ENCODE peak calls at places on chromosome 13, in ten cellular contexts. One of them, this sample, is unnamed.

GRCh38 chr13:59774511-59774911 is 389.2 kb downstream of the DIAPH3 start:
- DNase-seq in AG09309: peak; percentile 17
- DNase-seq in AG09319: peak; percentile 38
- DNase-seq in stimulated activated CD8-positive, alpha-beta memory T cell treated with anti-CD3 and anti-CD28 coated beads, Interleukin-7, amount 100 ng/mL, for 1 hour: no peak
- DNase-seq in stimulated activated CD4-positive, alpha-beta T cell treated with anti-CD3 and anti-CD28 coated beads, Interleukin-2, amount 100 ng/mL, for 24 hours: no peak
- DNase-seq in psoas muscle: no peak
- DNase-seq in NCI-H1092: no peak
- DNase-seq in ovary: no peak
- DNase-seq in activated CD4-positive, alpha-beta T cell treated with anti-CD3 and anti-CD28 coated beads for 48 hours: no peak
- DNase-seq in SK-N-SH: no peak
- DNase-seq in this sample: peak; percentile 41

GRCh38 chr13:22189176-22190048 is 518.5 kb downstream of the FGF9 start:
- DNase-seq in AG09319: no peak
- DNase-seq in activated CD4-positive, alpha-beta T cell treated with anti-CD3 and anti-CD28 coated beads for 48 hours: no peak
- DNase-seq in stimulated activated CD4-positive, alpha-beta T cell treated with anti-CD3 and anti-CD28 coated beads, Interleukin-2, amount 100 ng/mL, for 24 hours: no peak
- DNase-seq in ovary: no peak
- DNase-seq in SK-N-SH: no peak
- DNase-seq in AG09309: no peak
- DNase-seq in psoas muscle: no peak
- DNase-seq in NCI-H1092: no peak
- DNase-seq in stimulated activated CD8-positive, alpha-beta memory T cell treated with anti-CD3 and anti-CD28 coated beads, Interleukin-7, amount 100 ng/mL, for 1 hour: no peak
- DNase-seq in this sample: no peak

GRCh38 chr13:84645196-84646071 is 763.2 kb upstream of the SLITRK1 start:
- DNase-seq in NCI-H1092: no peak
- DNase-seq in ovary: no peak
- DNase-seq in stimulated activated CD4-positive, alpha-beta T cell treated with anti-CD3 and anti-CD28 coated beads, Interleukin-2, amount 100 ng/mL, for 24 hours: no peak
- DNase-seq in psoas muscle: no peak
- DNase-seq in activated CD4-positive, alpha-beta T cell treated with anti-CD3 and anti-CD28 coated beads for 48 hours: no peak
- DNase-seq in AG09319: peak; percentile 34
- DNase-seq in SK-N-SH: no peak
- DNase-seq in AG09309: peak; percentile 67
- DNase-seq in stimulated activated CD8-positive, alpha-beta memory T cell treated with anti-CD3 and anti-CD28 coated beads, Interleukin-7, amount 100 ng/mL, for 1 hour: no peak
- DNase-seq in this sample: peak; percentile 44

GRCh38 chr13:24618219-24618955 is 61.8 kb upstream of the ATP12A start:
- DNase-seq in stimulated activated CD8-positive, alpha-beta memory T cell treated with anti-CD3 and anti-CD28 coated beads, Interleukin-7, amount 100 ng/mL, for 1 hour: peak; percentile 55
- DNase-seq in AG09319: no peak
- DNase-seq in psoas muscle: no peak
- DNase-seq in SK-N-SH: no peak
- DNase-seq in ovary: no peak
- DNase-seq in AG09309: no peak
- DNase-seq in activated CD4-positive, alpha-beta T cell treated with anti-CD3 and anti-CD28 coated beads for 48 hours: peak; percentile 75
- DNase-seq in stimulated activated CD4-positive, alpha-beta T cell treated with anti-CD3 and anti-CD28 coated beads, Interleukin-2, amount 100 ng/mL, for 24 hours: peak; percentile 54
- DNase-seq in NCI-H1092: no peak
- DNase-seq in this sample: no peak

GRCh38 chr13:113162783-113163685 is 4.6 kb downstream of the PROZ start:
- DNase-seq in psoas muscle: no peak
- DNase-seq in activated CD4-positive, alpha-beta T cell treated with anti-CD3 and anti-CD28 coated beads for 48 hours: no peak
- DNase-seq in SK-N-SH: no peak
- DNase-seq in NCI-H1092: peak; percentile 11
- DNase-seq in AG09319: no peak
- DNase-seq in stimulated activated CD8-positive, alpha-beta memory T cell treated with anti-CD3 and anti-CD28 coated beads, Interleukin-7, amount 100 ng/mL, for 1 hour: no peak
- DNase-seq in ovary: no peak
- DNase-seq in stimulated activated CD4-positive, alpha-beta T cell treated with anti-CD3 and anti-CD28 coated beads, Interleukin-2, amount 100 ng/mL, for 24 hours: no peak
- DNase-seq in AG09309: no peak
- DNase-seq in this sample: no peak

GRCh38 chr13:51246411-51247298 is 24.5 kb downstream of the FAM124A start:
- DNase-seq in activated CD4-positive, alpha-beta T cell treated with anti-CD3 and anti-CD28 coated beads for 48 hours: no peak
- DNase-seq in AG09319: no peak
- DNase-seq in stimulated activated CD4-positive, alpha-beta T cell treated with anti-CD3 and anti-CD28 coated beads, Interleukin-2, amount 100 ng/mL, for 24 hours: no peak
- DNase-seq in SK-N-SH: peak; percentile 80
- DNase-seq in AG09309: no peak
- DNase-seq in psoas muscle: no peak
- DNase-seq in NCI-H1092: peak; percentile 48
- DNase-seq in ovary: no peak
- DNase-seq in stimulated activated CD8-positive, alpha-beta memory T cell treated with anti-CD3 and anti-CD28 coated beads, Interleukin-7, amount 100 ng/mL, for 1 hour: no peak
- DNase-seq in this sample: no peak

GRCh38 chr13:50800091-50800739 is 43.3 kb downstream of the DLEU7 start:
- DNase-seq in NCI-H1092: no peak
- DNase-seq in AG09319: no peak
- DNase-seq in SK-N-SH: no peak
- DNase-seq in psoas muscle: no peak
- DNase-seq in ovary: no peak
- DNase-seq in stimulated activated CD8-positive, alpha-beta memory T cell treated with anti-CD3 and anti-CD28 coated beads, Interleukin-7, amount 100 ng/mL, for 1 hour: no peak
- DNase-seq in activated CD4-positive, alpha-beta T cell treated with anti-CD3 and anti-CD28 coated beads for 48 hours: no peak
- DNase-seq in AG09309: no peak
- DNase-seq in stimulated activated CD4-positive, alpha-beta T cell treated with anti-CD3 and anti-CD28 coated beads, Interleukin-2, amount 100 ng/mL, for 24 hours: no peak
- DNase-seq in this sample: no peak

GRCh38 chr13:99422556-99423220 is 78.6 kb upstream of the TM9SF2 start:
- DNase-seq in ovary: no peak
- DNase-seq in NCI-H1092: no peak
- DNase-seq in AG09319: no peak
- DNase-seq in psoas muscle: no peak
- DNase-seq in stimulated activated CD4-positive, alpha-beta T cell treated with anti-CD3 and anti-CD28 coated beads, Interleukin-2, amount 100 ng/mL, for 24 hours: no peak
- DNase-seq in SK-N-SH: no peak
- DNase-seq in stimulated activated CD8-positive, alpha-beta memory T cell treated with anti-CD3 and anti-CD28 coated beads, Interleukin-7, amount 100 ng/mL, for 1 hour: no peak
- DNase-seq in activated CD4-positive, alpha-beta T cell treated with anti-CD3 and anti-CD28 coated beads for 48 hours: no peak
- DNase-seq in AG09309: no peak
- DNase-seq in this sample: no peak

GRCh38 chr13:101473458-101473857 is 21.0 kb downstream of the ITGBL1 start:
- DNase-seq in activated CD4-positive, alpha-beta T cell treated with anti-CD3 and anti-CD28 coated beads for 48 hours: no peak
- DNase-seq in AG09319: peak; percentile 60
- DNase-seq in stimulated activated CD4-positive, alpha-beta T cell treated with anti-CD3 and anti-CD28 coated beads, Interleukin-2, amount 100 ng/mL, for 24 hours: no peak
- DNase-seq in AG09309: no peak
- DNase-seq in SK-N-SH: no peak
- DNase-seq in NCI-H1092: no peak
- DNase-seq in ovary: no peak
- DNase-seq in stimulated activated CD8-positive, alpha-beta memory T cell treated with anti-CD3 and anti-CD28 coated beads, Interleukin-7, amount 100 ng/mL, for 1 hour: no peak
- DNase-seq in psoas muscle: no peak
- DNase-seq in this sample: peak; percentile 65